ENCODE peak calls at places on chromosomes 1 and 21, in nine cellular contexts. O is NCI-H1048, C is AG09309, I is kidney glomerular epithelial cell, N is amniotic epithelial cell, F is NCI-H774, J is heart right ventricle, E is thoracic aorta, B is Daoy. S is an unnamed sample.

GRCh38 chr1:95916616-95917015 is 682.6 kb downstream of the RWDD3 start:
- DNase-seq in N (peak), F (no peak), B (no peak), E (no peak), C (no peak), J (no peak), O (no peak), I (no peak), S (no peak)

GRCh38 chr21:31222142-31222541 is 121.9 kb downstream of the TIAM1 start:
- DNase-seq in N (peak), C (no peak), I (no peak), F (no peak), O (no peak), E (no peak), J (no peak), B (no peak), S (no peak)

GRCh38 chr1:36658838-36659237 is 176.1 kb upstream of the CSF3R start:
- DNase-seq in O (no peak), J (no peak), B (no peak), F (no peak), E (no peak), I (no peak), N (no peak), C (no peak), S (no peak)

GRCh38 chr1:217895817-217896216 is 264.7 kb downstream of the SPATA17 start:
- DNase-seq in N (no peak), J (no peak), F (no peak), O (no peak), C (no peak), I (no peak), B (no peak), E (no peak), S (no peak)

GRCh38 chr1:87058343-87058649 is 143.9 kb downstream of the HS2ST1 start:
- DNase-seq in E (no peak), O (no peak), C (no peak), I (no peak), J (no peak), B (no peak), N (no peak), F (no peak), S (no peak)

GRCh38 chr1:30371888-30372791 is 351.2 kb downstream of the MATN1 start:
- DNase-seq in C (no peak), J (no peak), N (no peak), I (no peak), O (no peak), B (no peak), E (no peak), F (no peak), S (peak)

GRCh38 chr1:217650674-217651073 is 19.5 kb downstream of the SPATA17 start:
- DNase-seq in C (no peak), B (no peak), N (no peak), J (no peak), O (no peak), F (no peak), I (no peak), E (no peak), S (no peak)

GRCh38 chr21:27569091-27569490 is 602.2 kb upstream of the ADAMTS5 start:
- DNase-seq in E (no peak), B (no peak), J (no peak), F (no peak), C (no peak), N (no peak), I (no peak), O (no peak), S (no peak)

GRCh38 chr21:45620201-45620600 is 23.3 kb upstream of the PCBP3 start:
- DNase-seq in F (no peak), B (no peak), O (no peak), J (no peak), N (no peak), I (no peak), E (no peak), C (no peak), S (no peak)

GRCh38 chr21:32844653-32845443 is 73.3 kb upstream of the PAXBP1 start:
- DNase-seq in B (peak), J (no peak), N (peak), I (no peak), E (peak), F (no peak), C (peak), O (no peak), S (no peak)

GRCh38 chr21:44407493-44407892 is 47.8 kb upstream of the LRRC3 start:
- DNase-seq in B (no peak), I (no peak), E (no peak), O (no peak), C (no peak), N (no peak), F (no peak), J (no peak), S (no peak)

GRCh38 chr1:207868252-207868768 is 42.6 kb downstream of the CD34 start:
- DNase-seq in I (no peak), C (no peak), N (no peak), B (no peak), F (peak), J (peak), E (no peak), O (no peak), S (no peak)

GRCh38 chr1:87325982-87326738 is 2.5 kb upstream of the LMO4 start:
- DNase-seq in B (peak), N (peak), J (no peak), E (no peak), F (peak), C (no peak), O (no peak), I (peak), S (no peak)

GRCh38 chr1:164865385-164865784 is 306.4 kb downstream of the PBX1 start:
- DNase-seq in I (no peak), N (no peak), B (no peak), J (no peak), F (no peak), E (no peak), O (no peak), C (no peak), S (no peak)

S was measured in osteocyte.